ENCODE peak calls at places on chromosomes 6 and 20, in ten cellular contexts. Q, J, X, C, O, K, G, H, E and T are unnamed samples.

GRCh38 chr6:155186052-155186658 is 77.7 kb upstream of the CLDN20 start:
- DNase-seq in Q (no peak), J (no peak), X (no peak), C (no peak), O (peak), K (no peak), G (no peak), H (no peak), E (peak), T (no peak)

GRCh38 chr20:37570419-37570818 is 42.7 kb upstream of the BLCAP start:
- DNase-seq in Q (no peak), J (no peak), X (no peak), C (no peak), O (no peak), K (no peak), G (no peak), H (no peak), E (no peak), T (no peak)

GRCh38 chr6:73652637-73653570 is 888 bp downstream of the SLC17A5 start:
- DNase-seq in Q (peak), J (peak), X (peak), C (peak), O (peak), K (peak), G (peak), H (peak), E (peak), T (peak)

GRCh38 chr6:13917141-13917540 is 7.6 kb upstream of the RNF182 start:
- DNase-seq in Q (no peak), J (no peak), X (no peak), C (no peak), O (peak), K (no peak), G (no peak), H (no peak), E (no peak), T (no peak)

GRCh38 chr20:50108571-50109235 is 4.2 kb downstream of the UBE2V1 start:
- DNase-seq in Q (no peak), J (no peak), X (no peak), C (no peak), O (peak), K (no peak), G (no peak), H (no peak), E (no peak), T (no peak)

GRCh38 chr6:148364056-148364844 is 21.6 kb downstream of the SASH1 start:
- DNase-seq in Q (no peak), J (no peak), X (no peak), C (no peak), O (peak), K (no peak), G (no peak), H (no peak), E (no peak), T (no peak)

GRCh38 chr6:89940225-89941027 is 46.2 kb downstream of the GJA10 start:
- DNase-seq in Q (peak), J (peak), X (peak), C (peak), O (peak), K (no peak), G (peak), H (peak), E (peak), T (peak)

GRCh38 chr6:164870175-164870574 is 439.2 kb downstream of the C6orf118 start:
- DNase-seq in Q (no peak), J (no peak), X (no peak), C (no peak), O (no peak), K (no peak), G (no peak), H (no peak), E (no peak), T (no peak)

GRCh38 chr6:142561511-142562265 is 259.9 kb downstream of the ADGRG6 start:
- DNase-seq in Q (no peak), J (no peak), X (no peak), C (no peak), O (no peak), K (no peak), G (no peak), H (no peak), E (no peak), T (no peak)

GRCh38 chr6:127069659-127070279 is 48.7 kb upstream of the RSPO3 start:
- DNase-seq in Q (peak), J (no peak), X (no peak), C (no peak), O (peak), K (no peak), G (no peak), H (no peak), E (no peak), T (peak)

GRCh38 chr6:126268087-126268486 is 71.8 kb upstream of the CENPW start:
- DNase-seq in Q (no peak), J (no peak), X (no peak), C (no peak), O (no peak), K (no peak), G (no peak), H (no peak), E (no peak), T (no peak)

GRCh38 chr6:82954937-82955577 is 110.6 kb downstream of the UBE3D start:
- DNase-seq in Q (no peak), J (no peak), X (no peak), C (no peak), O (peak), K (no peak), G (no peak), H (no peak), E (no peak), T (no peak)

GRCh38 chr20:22824077-22824476 is 211.0 kb upstream of the SSTR4 start:
- DNase-seq in Q (no peak), J (no peak), X (no peak), C (no peak), O (no peak), K (no peak), G (no peak), H (no peak), E (no peak), T (no peak)

GRCh38 chr6:107655245-107655644 is 165.3 kb downstream of the SOBP start:
- DNase-seq in Q (peak), J (no peak), X (no peak), C (no peak), O (no peak), K (no peak), G (no peak), H (no peak), E (no peak), T (peak)

GRCh38 chr20:1473244-1473635 is 6.6 kb upstream of the NSFL1C start:
- DNase-seq in Q (no peak), J (no peak), X (no peak), C (no peak), O (no peak), K (no peak), G (no peak), H (no peak), E (no peak), T (no peak)

GRCh38 chr20:43982016-43982415 is 67.4 kb downstream of the TOX2 start:
- DNase-seq in Q (no peak), J (no peak), X (no peak), C (no peak), O (no peak), K (no peak), G (no peak), H (no peak), E (no peak), T (no peak)

GRCh38 chr6:53794720-53795253 is at the start of gene LRRC1:
- DNase-seq in Q (peak), J (peak), X (peak), C (peak), O (peak), K (peak), G (peak), H (peak), E (peak), T (peak)

GRCh38 chr6:132816665-132817064 is 2.3 kb downstream of the RPS12 start:
- DNase-seq in Q (no peak), J (no peak), X (no peak), C (no peak), O (no peak), K (no peak), G (no peak), H (no peak), E (no peak), T (peak)

GRCh38 chr6:68697394-68697793 is 62.3 kb downstream of the ADGRB3 start:
- DNase-seq in Q (no peak), J (no peak), X (no peak), C (no peak), O (no peak), K (no peak), G (no peak), H (no peak), E (no peak), T (no peak)